ENCODE peak calls at places on chromosomes 3 and 15, in four cellular contexts. Z is HCT116, G is spleen, U is upper lobe of left lung. S is an unnamed sample.

GRCh38 chr15:100612539-100612938 is 10.2 kb downstream of the ASB7 start:
- DNase-seq in Z (no peak), G (no peak), U (no peak), S (no peak)

GRCh38 chr15:68616397-68616796 is 37.6 kb downstream of the CORO2B start:
- DNase-seq in Z (no peak), G (no peak), U (no peak), S (no peak)

GRCh38 chr15:63292771-63293170 is 15.4 kb downstream of the APH1B start:
- DNase-seq in Z (no peak), G (no peak), U (peak), S (no peak)

GRCh38 chr3:52428151-52429005 is 16.5 kb downstream of the SEMA3G start:
- DNase-seq in Z (peak), G (peak), U (peak), S (peak)

GRCh38 chr3:170585937-170586310 is at the start of gene SLC7A14:
- DNase-seq in Z (no peak), G (no peak), U (no peak), S (no peak)

GRCh38 chr15:62569460-62570404 is 404.6 kb upstream of the C2CD4B start:
- DNase-seq in Z (no peak), G (no peak), U (peak), S (peak)

GRCh38 chr3:122088519-122088918 is 33.4 kb downstream of the CD86 start:
- DNase-seq in Z (no peak), G (no peak), U (no peak), S (no peak)

GRCh38 chr3:134392336-134392983 is 18.2 kb upstream of the AMOTL2 start:
- DNase-seq in Z (no peak), G (no peak), U (no peak), S (no peak)

GRCh38 chr3:148493631-148494030 is 204.1 kb upstream of the AGTR1 start:
- DNase-seq in Z (no peak), G (no peak), U (no peak), S (no peak)

GRCh38 chr3:79250746-79251145 is 517.1 kb downstream of the ROBO1 start:
- DNase-seq in Z (no peak), G (no peak), U (no peak), S (no peak)

GRCh38 chr15:72521682-72522081 is 47.6 kb downstream of the ARIH1 start:
- DNase-seq in Z (no peak), G (no peak), U (no peak), S (no peak)

GRCh38 chr15:48577495-48577894 is 68.0 kb downstream of the FBN1 start:
- DNase-seq in Z (no peak), G (no peak), U (no peak), S (no peak)

DNA sequence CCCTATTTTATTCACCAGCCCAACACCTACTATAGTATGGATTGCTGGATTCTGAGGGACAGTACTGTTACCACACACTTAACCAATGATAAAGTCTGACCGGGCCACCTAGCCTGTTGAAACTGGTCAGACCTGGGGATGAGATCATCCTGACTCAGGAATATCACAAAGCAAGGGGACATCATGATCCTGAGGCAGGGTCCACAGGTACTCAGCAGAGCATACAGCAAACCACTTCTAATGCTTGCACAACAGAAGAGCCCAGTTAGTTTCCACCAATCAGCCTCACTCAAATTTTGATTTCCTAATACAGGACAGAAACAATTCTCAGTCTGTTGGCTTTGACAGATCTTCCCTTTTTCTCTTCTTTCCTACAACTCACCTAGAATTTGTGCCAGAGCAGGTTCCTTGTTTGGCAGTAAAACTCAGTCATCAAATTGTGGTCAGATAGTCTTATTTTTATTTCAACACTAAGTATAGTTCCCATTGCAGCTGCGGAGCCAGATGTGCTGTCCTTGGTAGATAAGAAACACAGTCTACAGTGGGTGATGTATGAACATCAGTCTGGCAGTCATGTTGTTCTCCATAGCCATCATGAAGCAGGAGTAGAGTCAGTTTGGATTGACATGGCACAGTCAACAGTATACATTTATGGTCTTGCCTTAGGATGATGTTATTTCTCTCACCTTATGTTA is 90.1 kb upstream of the PRR23C start:
- DNase-seq in Z (no peak), G (no peak), U (no peak), S (no peak)
- TF ChIP-seq POLR2AphosphoS5 in Z (no peak), G (no peak), U (no peak), S (no peak)

DNA sequence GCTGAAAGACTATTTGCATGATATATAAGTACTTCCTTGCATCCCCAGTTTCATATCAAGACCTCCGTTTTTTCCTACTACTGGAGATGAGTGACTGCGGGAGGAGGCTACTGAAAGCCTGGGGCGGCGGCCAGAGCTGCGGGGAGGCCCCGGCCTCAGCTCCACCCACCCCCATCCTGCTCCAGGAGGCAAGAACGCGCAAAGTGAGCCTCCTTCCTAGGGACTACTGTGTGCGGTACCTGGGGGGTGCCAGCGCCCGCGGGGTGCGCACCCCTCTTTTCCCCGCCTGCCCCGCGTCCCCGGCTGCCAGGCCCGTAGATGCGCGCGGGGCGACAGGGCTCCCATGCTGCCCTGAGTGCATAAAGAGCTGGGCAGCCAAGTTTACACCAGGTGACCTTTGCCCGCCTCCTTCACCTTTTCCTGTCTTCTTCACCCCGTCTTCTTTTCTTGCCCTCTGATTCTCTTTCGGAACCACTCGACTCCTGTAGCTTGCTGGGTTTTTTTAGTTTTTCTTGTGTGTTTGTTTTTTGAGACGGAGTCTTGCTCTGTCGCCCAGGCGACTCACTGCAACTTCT is 2.5 kb upstream of the USF3 start:
- DNase-seq in Z (no peak), G (peak), U (peak), S (no peak)
- TF ChIP-seq POLR2AphosphoS5 in Z (no peak), G (peak), U (no peak), S (no peak)

DNA sequence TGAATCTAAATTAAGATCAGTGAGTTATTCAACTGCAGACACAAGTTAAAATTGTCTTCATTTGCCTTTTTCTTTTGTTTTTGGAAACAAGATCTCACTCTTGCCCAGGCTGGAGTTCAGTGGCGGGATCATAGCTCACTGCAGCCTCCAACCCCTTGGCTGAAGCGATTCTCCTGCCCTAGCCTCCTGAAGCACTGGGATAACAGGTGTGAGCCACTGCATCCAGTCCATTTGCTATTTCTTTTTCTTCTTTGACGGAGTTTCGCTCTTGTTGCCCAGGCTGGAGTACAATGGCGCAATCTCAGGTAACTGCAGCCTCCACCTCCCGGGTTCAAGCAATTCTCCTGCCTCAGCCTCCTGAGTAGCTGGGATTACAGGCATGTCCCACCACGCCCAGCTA is 10.3 kb downstream of the RNF168 start:
- DNase-seq in Z (no peak), G (no peak), U (no peak), S (no peak)
- TF ChIP-seq POLR2AphosphoS5 in Z (no peak), G (no peak), U (no peak), S (no peak)

GRCh38 chr15:83207622-83208356 is at the start of gene HDGFL3:
- DNase-seq in Z (no peak), G (peak), U (peak), S (peak)
- TF ChIP-seq POLR2AphosphoS5 in Z (no peak), G (peak), U (no peak), S (no peak)

GRCh38 chr15:87760915-87761314 is 495.6 kb downstream of the NTRK3 start:
- DNase-seq in Z (no peak), G (no peak), U (no peak), S (no peak)
- TF ChIP-seq POLR2AphosphoS5 in Z (no peak), G (no peak), U (no peak), S (no peak)

GRCh38 chr15:90232196-90232595 is 1.5 kb downstream of the CIB1 start:
- DNase-seq in Z (no peak), G (peak), U (no peak), S (no peak)

GRCh38 chr15:90230071-90230494 is 3.7 kb downstream of the CIB1 start:
- DNase-seq in Z (no peak), G (no peak), U (no peak), S (peak)

GRCh38 chr15:90232941-90233700 is 620 bp downstream of the CIB1 start:
- DNase-seq in Z (no peak), G (peak), U (peak), S (peak)

GRCh38 chr15:90230610-90231009 is 3.1 kb downstream of the CIB1 start:
- DNase-seq in Z (no peak), G (peak), U (no peak), S (no peak)

DNA sequence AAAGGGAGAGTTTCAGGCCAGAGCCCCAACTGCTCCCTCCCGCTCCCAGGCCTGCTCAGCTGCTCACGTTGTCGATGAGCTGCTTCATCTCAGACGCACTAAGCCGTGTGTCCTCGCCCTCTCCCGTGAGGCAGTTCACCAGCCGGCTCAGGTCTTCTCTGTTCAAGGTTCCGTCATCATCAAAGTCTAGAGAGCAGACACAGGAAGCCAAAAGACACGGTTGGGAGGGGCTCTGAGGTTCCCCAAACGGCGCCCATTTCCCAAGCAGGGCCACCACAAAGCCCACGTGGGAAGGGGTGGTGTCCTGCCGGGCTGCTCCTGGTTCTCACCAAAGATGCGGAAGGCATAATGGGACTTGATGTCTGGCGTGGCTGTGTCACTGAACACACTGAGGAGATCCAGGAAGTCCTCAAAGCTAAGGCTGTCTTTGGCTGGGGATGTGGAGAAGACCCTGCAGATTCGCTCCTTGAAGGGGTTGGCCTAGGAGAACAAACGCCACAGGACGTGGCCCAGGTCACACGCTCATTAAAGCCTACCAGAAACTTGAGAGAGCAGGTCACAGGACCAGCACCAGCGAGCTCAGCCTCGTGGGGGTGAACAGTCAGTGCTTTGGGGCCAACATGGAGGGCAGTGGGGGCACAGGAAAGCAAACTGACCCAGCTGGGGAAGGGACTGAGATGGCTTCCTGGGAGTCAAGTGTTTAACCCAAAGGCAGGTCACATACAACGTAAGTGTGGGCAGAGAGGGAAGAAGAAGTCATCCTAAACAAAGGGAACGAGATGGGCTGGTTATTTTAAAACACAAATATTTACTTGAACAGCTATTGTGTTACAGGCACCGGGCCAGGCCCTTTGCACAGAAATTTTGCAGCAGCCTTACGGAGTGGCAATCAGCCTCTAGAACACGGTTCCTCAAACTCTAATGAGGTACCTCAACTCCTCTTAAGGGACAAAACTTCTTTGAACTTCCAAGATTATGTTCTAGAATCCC is 2.4 kb downstream of the CIB1 start:
- DNase-seq in Z (no peak), G (peak), U (peak), S (peak)
- TF ChIP-seq POLR2AphosphoS5 in Z (no peak), G (peak), U (peak), S (no peak)

GRCh38 chr3:40994611-40995010 is 204.7 kb upstream of the CTNNB1 start:
- DNase-seq in Z (no peak), G (no peak), U (no peak), S (no peak)

GRCh38 chr3:40996827-40997710 is 202.2 kb upstream of the CTNNB1 start:
- DNase-seq in Z (no peak), G (no peak), U (no peak), S (no peak)

GRCh38 chr3:40995271-40995670 is 204.0 kb upstream of the CTNNB1 start:
- DNase-seq in Z (no peak), G (no peak), U (no peak), S (no peak)

GRCh38 chr3:40997711-40998519 is 201.4 kb upstream of the CTNNB1 start:
- DNase-seq in Z (no peak), G (no peak), U (no peak), S (no peak)

GRCh38 chr3:40996382-40996781 is 202.9 kb upstream of the CTNNB1 start:
- DNase-seq in Z (no peak), G (no peak), U (no peak), S (no peak)
- TF ChIP-seq POLR2AphosphoS5 in Z (no peak), G (no peak), U (no peak), S (no peak)

GRCh38 chr3:9387322-9387655 is 10.1 kb upstream of the SETD5 start:
- DNase-seq in Z (no peak), G (no peak), U (no peak), S (no peak)

GRCh38 chr3:9392041-9392440 is 5.4 kb upstream of the SETD5 start:
- DNase-seq in Z (no peak), G (no peak), U (no peak), S (no peak)

GRCh38 chr3:9388142-9388541 is 9.3 kb upstream of the SETD5 start:
- DNase-seq in Z (no peak), G (no peak), U (no peak), S (no peak)

GRCh38 chr3:9388562-9389272 is 8.7 kb upstream of the SETD5 start:
- DNase-seq in Z (no peak), G (no peak), U (no peak), S (no peak)

DNA sequence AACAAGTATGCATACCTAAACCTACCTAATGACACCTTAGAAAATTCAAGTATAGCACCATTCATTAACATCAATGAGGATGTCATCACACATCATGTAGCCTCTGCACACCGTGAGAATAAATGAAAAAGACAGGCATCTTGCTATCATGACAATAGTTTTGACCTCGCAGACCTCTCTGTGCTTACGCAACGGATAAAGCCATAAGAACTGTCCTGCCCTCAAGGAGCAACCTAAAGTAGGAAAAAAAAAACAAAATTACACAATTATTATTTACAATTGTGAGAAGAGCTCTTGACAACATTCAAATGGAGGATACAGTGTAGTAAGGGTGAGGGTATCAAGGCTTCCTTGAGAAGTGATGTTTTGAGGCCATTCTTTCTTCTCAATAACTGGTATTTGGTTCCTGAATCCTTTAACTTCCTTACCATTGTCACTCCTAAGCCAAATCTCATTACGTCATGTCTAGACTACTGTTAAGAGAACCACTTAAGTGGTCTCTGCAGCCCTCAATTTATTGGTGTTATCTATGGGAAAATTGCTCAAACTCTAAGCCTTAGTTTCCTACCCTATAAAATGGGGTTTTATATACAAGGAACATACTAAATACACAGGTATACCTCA is 7.0 kb upstream of the SETD5 start:
- DNase-seq in Z (no peak), G (no peak), U (no peak), S (no peak)
- TF ChIP-seq POLR2AphosphoS5 in Z (peak), G (no peak), U (no peak), S (no peak)

S was measured in stomach.